ENCODE peak calls at places on chromosomes 5 and 9, in four cellular contexts. K, M, N and R are unnamed samples.

GRCh38 chr5:14208071-14209021 is 65.2 kb downstream of the TRIO start:
- DNase-seq in K (no peak), M (no peak), N (no peak), R (no peak)

GRCh38 chr9:93037476-93037971 is 21.0 kb upstream of the SUSD3 start:
- DNase-seq in K (no peak), M (no peak), N (no peak), R (no peak)

GRCh38 chr5:61409568-61409967 is 77.5 kb downstream of the ZSWIM6 start:
- DNase-seq in K (no peak), M (peak), N (no peak), R (no peak)

GRCh38 chr5:37771203-37771611 is 68.6 kb downstream of the GDNF start:
- DNase-seq in K (no peak), M (no peak), N (no peak), R (no peak)

GRCh38 chr5:141742866-141743651 is 61.0 kb upstream of the ARAP3 start:
- DNase-seq in K (peak), M (no peak), N (no peak), R (peak)

GRCh38 chr5:41452506-41452905 is 57.9 kb downstream of the PLCXD3 start:
- DNase-seq in K (no peak), M (no peak), N (no peak), R (no peak)

GRCh38 chr5:444226-444625 is 1.2 kb downstream of the EXOC3 start:
- DNase-seq in K (no peak), M (no peak), N (no peak), R (no peak)

GRCh38 chr5:107104774-107105050 is 566.0 kb downstream of the EFNA5 start:
- DNase-seq in K (no peak), M (no peak), N (no peak), R (no peak)

GRCh38 chr9:136995772-136996308 is 528 bp downstream of the CLIC3 start:
- DNase-seq in K (no peak), M (no peak), N (peak), R (no peak)
- H3K4me3 ChIP-seq in K (no peak), M (no peak), N (peak), R (no peak)

GRCh38 chr9:129666575-129666974 is 1.1 kb downstream of the PRRX2 start:
- DNase-seq in K (peak), M (peak), N (no peak), R (no peak)
- H3K4me3 ChIP-seq in K (no peak), M (peak), N (peak), R (no peak)

GRCh38 chr9:14179449-14179848 is 134.5 kb downstream of the NFIB start:
- DNase-seq in K (no peak), M (no peak), N (no peak), R (no peak)

GRCh38 chr9:14180942-14181270 is 133.0 kb downstream of the NFIB start:
- DNase-seq in K (no peak), M (no peak), N (no peak), R (no peak)

GRCh38 chr9:14183001-14183400 is 130.9 kb downstream of the NFIB start:
- DNase-seq in K (no peak), M (no peak), N (no peak), R (no peak)

GRCh38 chr9:14175778-14176177 is 138.2 kb downstream of the NFIB start:
- DNase-seq in K (no peak), M (no peak), N (no peak), R (no peak)

GRCh38 chr9:14180077-14180941 is 133.6 kb downstream of the NFIB start:
- DNase-seq in K (no peak), M (no peak), N (peak), R (no peak)
- H3K4me3 ChIP-seq in K (no peak), M (no peak), N (peak), R (no peak)

GRCh38 chr5:139788294-139788875 is 7.2 kb upstream of the PSD2 start:
- DNase-seq in K (peak), M (no peak), N (no peak), R (no peak)
- H3K4me3 ChIP-seq in K (peak), M (no peak), N (peak), R (no peak)

GRCh38 chr9:89999176-89999533 is 394.3 kb downstream of the GADD45G start:
- DNase-seq in K (no peak), M (no peak), N (no peak), R (no peak)
- H3K4me3 ChIP-seq in K (no peak), M (no peak), N (no peak), R (no peak)

GRCh38 chr9:109418827-109419226 is 79.3 kb downstream of the PTPN3 start:
- DNase-seq in K (peak), M (no peak), N (no peak), R (peak)
- H3K4me3 ChIP-seq in K (no peak), M (no peak), N (peak), R (peak)